ENCODE peak calls at places on chromosomes 1 and 21, in six cellular contexts. T is OCI-LY7, J is WTC11, W is progenitor cell of endocrine pancreas, H is GM13977, V is endothelial cell of umbilical vein. B is an unnamed sample.

GRCh38 chr1:166069390-166069789 is 97.4 kb downstream of the FAM78B start:
- DNase-seq in T (peak), J (no peak), W (peak), H (no peak), V (no peak), B (no peak)

GRCh38 chr1:59317343-59317742 is 20.4 kb downstream of the FGGY start:
- DNase-seq in T (no peak), J (no peak), W (no peak), H (no peak), V (no peak), B (no peak)

GRCh38 chr1:110426854-110427253 is 19.4 kb upstream of the LAMTOR5 start:
- DNase-seq in T (no peak), J (no peak), W (no peak), H (no peak), V (no peak), B (no peak)

GRCh38 chr1:90713741-90714509 is 3.2 kb downstream of the BARHL2 start:
- DNase-seq in T (no peak), J (no peak), W (no peak), H (peak), V (no peak), B (no peak)

GRCh38 chr1:109786531-109787021 is 22.9 kb upstream of the EPS8L3 start:
- DNase-seq in T (no peak), J (no peak), W (no peak), H (no peak), V (no peak), B (no peak)

GRCh38 chr1:67214420-67215174 is 48.3 kb downstream of the IL23R start:
- DNase-seq in T (peak), J (peak), W (no peak), H (no peak), V (peak), B (no peak)

GRCh38 chr1:60596791-60597748 is 485.3 kb upstream of the NFIA start:
- DNase-seq in T (no peak), J (no peak), W (no peak), H (no peak), V (peak), B (no peak)

GRCh38 chr1:225933072-225933471 is 7.9 kb downstream of the LEFTY2 start:
- DNase-seq in T (no peak), J (no peak), W (no peak), H (no peak), V (no peak), B (no peak)

GRCh38 chr21:32826317-32827167 is 55.0 kb upstream of the PAXBP1 start:
- DNase-seq in T (peak), J (peak), W (no peak), H (peak), V (peak), B (no peak)

GRCh38 chr21:42221581-42222345 is 2.8 kb downstream of the ABCG1 start:
- DNase-seq in T (no peak), J (no peak), W (no peak), H (no peak), V (peak), B (peak)

GRCh38 chr1:155007253-155007828 is 4.7 kb downstream of the ZBTB7B start:
- DNase-seq in T (no peak), J (no peak), W (no peak), H (no peak), V (no peak), B (no peak)

GRCh38 chr1:50976111-50976889 is 6.3 kb downstream of the CDKN2C start:
- DNase-seq in T (peak), J (no peak), W (no peak), H (no peak), V (no peak), B (no peak)

GRCh38 chr1:56948403-56949023 is 17.3 kb downstream of the C8B start:
- DNase-seq in T (no peak), J (no peak), W (no peak), H (no peak), V (no peak), B (no peak)

GRCh38 chr1:27296773-27297214 is 25.2 kb upstream of the TMEM222 start:
- DNase-seq in T (peak), J (peak), W (peak), H (peak), V (peak), B (peak)

GRCh38 chr1:207055386-207056001 is 2.4 kb downstream of the PFKFB2 start:
- DNase-seq in T (no peak), J (no peak), W (no peak), H (no peak), V (no peak), B (no peak)

GRCh38 chr1:11514366-11514765 is 35.4 kb downstream of the DISP3 start:
- DNase-seq in T (no peak), J (no peak), W (no peak), H (no peak), V (no peak), B (no peak)

GRCh38 chr1:162538815-162539431 is 22.6 kb upstream of the UAP1 start:
- DNase-seq in T (no peak), J (no peak), W (no peak), H (no peak), V (peak), B (no peak)

GRCh38 chr1:113396585-113396984 is 6.3 kb downstream of the MAGI3 start:
- DNase-seq in T (no peak), J (no peak), W (no peak), H (no peak), V (peak), B (no peak)

GRCh38 chr1:204171751-204172178 is 5.6 kb upstream of the REN start:
- DNase-seq in T (no peak), J (no peak), W (no peak), H (no peak), V (peak), B (no peak)

GRCh38 chr1:24009406-24009805 is 29.3 kb upstream of the SRSF10 start:
- DNase-seq in T (no peak), J (no peak), W (no peak), H (no peak), V (peak), B (no peak)

GRCh38 chr1:81880781-81881180 is 80.0 kb downstream of the ADGRL2 start:
- DNase-seq in T (no peak), J (no peak), W (no peak), H (no peak), V (no peak), B (no peak)

GRCh38 chr1:207997486-207998268 is 86.8 kb upstream of the CD34 start:
- DNase-seq in T (peak), J (peak), W (peak), H (peak), V (peak), B (peak)

GRCh38 chr1:46370214-46370633 is 23.9 kb upstream of the FAAH start:
- DNase-seq in T (peak), J (no peak), W (no peak), H (peak), V (no peak), B (no peak)

GRCh38 chr1:15945011-15945831 is 30.7 kb downstream of the ZBTB17 start:
- DNase-seq in T (no peak), J (no peak), W (no peak), H (no peak), V (no peak), B (no peak)

GRCh38 chr1:82395450-82395849 is 594.7 kb downstream of the ADGRL2 start:
- DNase-seq in T (peak), J (no peak), W (no peak), H (no peak), V (no peak), B (no peak)

GRCh38 chr1:43708006-43708412 is 673 bp downstream of the ST3GAL3 start:
- DNase-seq in T (no peak), J (peak), W (no peak), H (no peak), V (peak), B (no peak)

GRCh38 chr1:18819211-18819610 is 40.2 kb downstream of the TAS1R2 start:
- DNase-seq in T (no peak), J (no peak), W (no peak), H (no peak), V (no peak), B (no peak)
- TF ChIP-seq CTCF in T (no peak), J (no peak), W (no peak), H (no peak), V (no peak), B (no peak)

GRCh38 chr1:152497273-152497672 is 13.3 kb upstream of the LCE5A start:
- DNase-seq in T (no peak), J (no peak), W (no peak), H (no peak), V (no peak), B (no peak)

DNA sequence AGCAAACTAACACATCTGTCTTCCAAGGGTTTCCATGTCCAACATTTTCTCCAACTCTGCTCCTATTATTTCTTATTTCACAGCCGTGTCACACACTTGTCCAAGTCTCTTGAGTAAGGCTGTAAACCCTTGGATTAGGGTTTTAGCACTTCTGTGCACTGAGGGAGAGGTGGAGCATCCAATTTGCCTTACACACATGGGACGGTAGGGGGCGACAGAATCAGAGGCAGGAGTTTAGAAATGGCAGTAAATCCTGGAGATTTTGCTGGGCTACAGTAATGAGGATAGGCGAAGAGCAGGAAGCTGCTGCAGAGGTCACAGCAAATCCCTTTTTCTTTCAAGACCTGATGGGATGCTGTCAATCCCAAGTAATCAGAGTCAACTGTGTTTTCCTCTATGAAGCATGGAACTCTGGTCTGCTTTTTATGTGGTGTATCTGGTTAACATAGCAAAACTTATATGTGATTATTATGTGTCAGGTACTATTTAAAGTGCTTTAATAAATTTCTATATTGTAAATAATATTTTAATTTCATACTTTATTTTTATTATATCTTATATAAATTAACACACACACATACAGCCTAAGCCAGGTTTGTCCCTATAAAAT is 15.4 kb upstream of the LCE5A start:
- DNase-seq in T (no peak), J (no peak), W (no peak), H (no peak), V (peak), B (no peak)
- TF ChIP-seq CTCF in T (no peak), J (peak), W (no peak), H (peak), V (peak), B (no peak)

GRCh38 chr1:17724150-17724549 is 31.0 kb upstream of the ACTL8 start:
- DNase-seq in T (no peak), J (no peak), W (no peak), H (no peak), V (no peak), B (no peak)

GRCh38 chr1:17725811-17726582 is 29.1 kb upstream of the ACTL8 start:
- DNase-seq in T (no peak), J (no peak), W (no peak), H (no peak), V (no peak), B (no peak)

GRCh38 chr1:17721444-17721843 is 33.7 kb upstream of the ACTL8 start:
- DNase-seq in T (no peak), J (no peak), W (no peak), H (no peak), V (no peak), B (no peak)

GRCh38 chr1:17725084-17725718 is 29.9 kb upstream of the ACTL8 start:
- DNase-seq in T (no peak), J (no peak), W (no peak), H (no peak), V (no peak), B (no peak)

GRCh38 chr1:17723684-17724083 is 31.4 kb upstream of the ACTL8 start:
- DNase-seq in T (no peak), J (peak), W (no peak), H (no peak), V (no peak), B (no peak)
- TF ChIP-seq CTCF in T (peak), J (no peak), W (peak), H (no peak), V (no peak), B (no peak)

GRCh38 chr1:160429702-160430535 is 29.6 kb downstream of the VANGL2 start:
- DNase-seq in T (peak), J (no peak), W (no peak), H (peak), V (no peak), B (no peak)

GRCh38 chr1:160429125-160429551 is 28.8 kb downstream of the VANGL2 start:
- DNase-seq in T (no peak), J (no peak), W (no peak), H (peak), V (no peak), B (no peak)

GRCh38 chr1:160427625-160428024 is 27.3 kb downstream of the VANGL2 start:
- DNase-seq in T (no peak), J (no peak), W (no peak), H (no peak), V (no peak), B (no peak)

GRCh38 chr1:160428053-160428452 is 27.7 kb downstream of the VANGL2 start:
- DNase-seq in T (no peak), J (no peak), W (no peak), H (no peak), V (no peak), B (no peak)

GRCh38 chr1:160428655-160429054 is 28.3 kb downstream of the VANGL2 start:
- DNase-seq in T (peak), J (peak), W (peak), H (peak), V (peak), B (no peak)
- TF ChIP-seq CTCF in T (peak), J (peak), W (peak), H (peak), V (peak), B (peak)

DNA sequence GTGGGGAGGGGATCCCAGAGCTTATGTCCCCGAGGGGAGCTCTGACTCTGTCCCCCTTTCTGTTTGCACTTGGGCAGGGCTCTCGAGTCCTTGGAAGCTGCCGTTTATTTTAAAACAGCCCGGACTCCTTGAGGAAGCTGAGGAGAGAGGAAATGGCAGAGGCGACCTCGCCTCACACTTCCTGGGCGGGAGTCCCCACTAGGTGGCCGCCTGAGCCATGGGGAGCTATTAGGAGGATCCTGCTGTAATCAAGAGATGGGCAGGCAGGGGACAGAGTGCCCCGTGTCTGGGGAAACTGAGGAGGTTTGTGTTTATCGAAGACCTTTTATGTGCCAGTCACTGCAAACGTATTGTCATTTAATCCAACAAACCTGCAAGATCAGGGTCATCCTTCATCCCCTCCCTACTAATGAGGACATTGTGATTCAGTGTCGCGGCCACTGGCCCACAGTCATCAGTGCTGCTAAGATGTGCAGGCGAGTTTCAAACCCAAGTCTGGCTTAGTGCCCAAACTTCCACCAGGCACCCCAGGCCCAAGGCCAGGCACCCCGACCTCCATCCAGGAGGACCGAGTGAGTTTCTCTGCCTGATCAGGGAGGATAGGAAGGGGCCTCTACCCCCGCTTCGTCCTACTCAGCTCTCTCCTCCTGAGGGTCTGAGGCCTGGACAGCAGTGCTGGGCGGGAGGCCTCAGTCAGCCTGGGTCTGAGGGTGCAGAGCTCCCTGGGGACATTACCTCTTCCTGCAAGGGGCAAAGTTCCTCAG is 316.9 kb upstream of the VAMP3 start:
- DNase-seq in T (no peak), J (peak), W (no peak), H (no peak), V (no peak), B (no peak)
- TF ChIP-seq CTCF in T (peak), J (no peak), W (peak), H (peak), V (no peak), B (peak)

GRCh38 chr1:20702416-20702815 is 15.4 kb downstream of the KIF17 start:
- DNase-seq in T (no peak), J (no peak), W (no peak), H (no peak), V (no peak), B (no peak)
- TF ChIP-seq CTCF in T (peak), J (no peak), W (peak), H (peak), V (peak), B (peak)

B was measured in osteocyte.